ENCODE peak calls at places on chromosomes 11 and 22, in four cellular contexts. O is IMR-90, Q is H9, U is trophoblast cell. F is an unnamed sample.

GRCh38 chr22:44530106-44530505 is 32.1 kb upstream of the RTL6 start:
- DNase-seq in O (peak; percentile 35), Q (peak; percentile 3), U (peak; percentile 85), F (no peak)

GRCh38 chr11:120383518-120384155 is 47.4 kb downstream of the ARHGEF12 start:
- DNase-seq in O (no peak), Q (no peak), U (no peak), F (no peak)

GRCh38 chr22:42064629-42065028 is 6.0 kb downstream of the NAGA start:
- DNase-seq in O (no peak), Q (no peak), U (no peak), F (no peak)

GRCh38 chr11:23497040-23497439 is 636.8 kb upstream of the CCDC179 start:
- DNase-seq in O (no peak), Q (no peak), U (no peak), F (no peak)

GRCh38 chr11:77113382-77114088 is 10.9 kb downstream of the OMP start:
- DNase-seq in O (peak; percentile 38), Q (peak; percentile 61), U (no peak), F (peak; percentile 50)

GRCh38 chr11:125092669-125093068 is 18.8 kb downstream of the TMEM218 start:
- DNase-seq in O (no peak), Q (no peak), U (no peak), F (no peak)

GRCh38 chr11:134063096-134063495 is 5.8 kb upstream of the JAM3 start:
- DNase-seq in O (no peak), Q (no peak), U (no peak), F (no peak)

GRCh38 chr11:88345408-88345807 is 7.9 kb upstream of the CTSC start:
- DNase-seq in O (peak; percentile 54), Q (no peak), U (no peak), F (peak; percentile 17)

GRCh38 chr11:114775849-114776621 is 97.7 kb downstream of the NXPE2 start:
- DNase-seq in O (no peak), Q (no peak), U (no peak), F (no peak)

GRCh38 chr11:115784796-115785521 is 280.7 kb upstream of the CADM1 start:
- DNase-seq in O (no peak), Q (no peak), U (no peak), F (no peak)

GRCh38 chr22:43996170-43996980 is 27.7 kb upstream of the PARVB start:
- DNase-seq in O (no peak), Q (no peak), U (no peak), F (no peak)

GRCh38 chr11:116697011-116697410 is 75.8 kb downstream of the BUD13 start:
- DNase-seq in O (no peak), Q (no peak), U (peak; percentile 87), F (no peak)

GRCh38 chr11:83971063-83971462 is 684.9 kb upstream of the CCDC90B start:
- DNase-seq in O (peak; percentile 0), Q (no peak), U (no peak), F (peak; percentile 20)

GRCh38 chr11:112886707-112887370 is 74.4 kb upstream of the NCAM1 start:
- DNase-seq in O (no peak), Q (no peak), U (peak; percentile 94), F (peak; percentile 1)

GRCh38 chr11:131025020-131025419 is 108.7 kb upstream of the SNX19 start:
- DNase-seq in O (peak; percentile 72), Q (peak; percentile 59), U (no peak), F (peak; percentile 59)

GRCh38 chr22:46106279-46107022 is 43.9 kb upstream of the PPARA start:
- DNase-seq in O (no peak), Q (no peak), U (no peak), F (no peak)

GRCh38 chr22:25564320-25564978 is at the start of gene GRK3:
- DNase-seq in O (peak; percentile 27), Q (peak; percentile 82), U (peak; percentile 59), F (peak; percentile 57)

GRCh38 chr11:73387594-73388021 is 11.4 kb downstream of the RELT start:
- DNase-seq in O (no peak), Q (no peak), U (no peak), F (no peak)

GRCh38 chr11:130455493-130456127 is 7.2 kb downstream of the ADAMTS15 start:
- DNase-seq in O (no peak), Q (no peak), U (no peak), F (no peak)

GRCh38 chr22:26835929-26836528 is 178.6 kb downstream of the MIAT start:
- DNase-seq in O (peak; percentile 23), Q (peak; percentile 84), U (peak; percentile 6), F (peak; percentile 34)

GRCh38 chr22:26968873-26969272 is 311.5 kb downstream of the MIAT start:
- DNase-seq in O (no peak), Q (no peak), U (no peak), F (no peak)

GRCh38 chr11:45037425-45038005 is 86.8 kb upstream of the TP53I11 start:
- DNase-seq in O (no peak), Q (no peak), U (no peak), F (no peak)

GRCh38 chr11:813440-814096 is 3.8 kb downstream of the RPLP2 start:
- DNase-seq in O (no peak), Q (no peak), U (no peak), F (no peak)

GRCh38 chr11:12457030-12457600 is 79.7 kb downstream of the PARVA start:
- DNase-seq in O (peak; percentile 81), Q (no peak), U (no peak), F (peak; percentile 85)

GRCh38 chr22:35477911-35478582 is 62.6 kb upstream of the RASD2 start:
- DNase-seq in O (peak; percentile 91), Q (peak; percentile 18), U (no peak), F (peak; percentile 98)

GRCh38 chr22:36760716-36761115 is 15.2 kb downstream of the IFT27 start:
- DNase-seq in O (no peak), Q (peak; percentile 13), U (no peak), F (no peak)

GRCh38 chr11:124725719-124726105 is 14.0 kb upstream of the NRGN start:
- DNase-seq in O (peak; percentile 77), Q (no peak), U (no peak), F (no peak)

GRCh38 chr11:100403817-100404216 is 283.3 kb upstream of the ARHGAP42 start:
- DNase-seq in O (peak; percentile 89), Q (no peak), U (no peak), F (peak; percentile 49)

GRCh38 chr22:21455334-21456089 is 11.7 kb upstream of the TMEM191C start:
- DNase-seq in O (no peak), Q (peak; percentile 40), U (no peak), F (no peak)

GRCh38 chr22:21451545-21452520 is 15.4 kb upstream of the TMEM191C start:
- DNase-seq in O (no peak), Q (peak; percentile 24), U (no peak), F (no peak)

GRCh38 chr22:21457023-21457787 is 10.0 kb upstream of the TMEM191C start:
- DNase-seq in O (peak; percentile 71), Q (peak; percentile 27), U (no peak), F (peak; percentile 79)
- H4K91ac ChIP-seq in O (no peak overlapping the region), Q (no peak overlapping the region), U (no peak overlapping the region), F (peak overlapping the region; percentile 41)

GRCh38 chr11:64848779-64849599 is 4.5 kb upstream of the CDC42BPG start:
- DNase-seq in O (no peak), Q (peak; percentile 82), U (no peak), F (no peak)

GRCh38 chr11:64850979-64851567 is 6.6 kb upstream of the CDC42BPG start:
- DNase-seq in O (no peak), Q (peak; percentile 69), U (peak; percentile 46), F (peak; percentile 54)

GRCh38 chr11:64851831-64852337 is 7.4 kb upstream of the CDC42BPG start:
- DNase-seq in O (no peak), Q (no peak), U (no peak), F (no peak)

GRCh38 chr11:64848214-64848778 is 3.8 kb upstream of the CDC42BPG start:
- DNase-seq in O (no peak), Q (no peak), U (no peak), F (no peak)

DNA sequence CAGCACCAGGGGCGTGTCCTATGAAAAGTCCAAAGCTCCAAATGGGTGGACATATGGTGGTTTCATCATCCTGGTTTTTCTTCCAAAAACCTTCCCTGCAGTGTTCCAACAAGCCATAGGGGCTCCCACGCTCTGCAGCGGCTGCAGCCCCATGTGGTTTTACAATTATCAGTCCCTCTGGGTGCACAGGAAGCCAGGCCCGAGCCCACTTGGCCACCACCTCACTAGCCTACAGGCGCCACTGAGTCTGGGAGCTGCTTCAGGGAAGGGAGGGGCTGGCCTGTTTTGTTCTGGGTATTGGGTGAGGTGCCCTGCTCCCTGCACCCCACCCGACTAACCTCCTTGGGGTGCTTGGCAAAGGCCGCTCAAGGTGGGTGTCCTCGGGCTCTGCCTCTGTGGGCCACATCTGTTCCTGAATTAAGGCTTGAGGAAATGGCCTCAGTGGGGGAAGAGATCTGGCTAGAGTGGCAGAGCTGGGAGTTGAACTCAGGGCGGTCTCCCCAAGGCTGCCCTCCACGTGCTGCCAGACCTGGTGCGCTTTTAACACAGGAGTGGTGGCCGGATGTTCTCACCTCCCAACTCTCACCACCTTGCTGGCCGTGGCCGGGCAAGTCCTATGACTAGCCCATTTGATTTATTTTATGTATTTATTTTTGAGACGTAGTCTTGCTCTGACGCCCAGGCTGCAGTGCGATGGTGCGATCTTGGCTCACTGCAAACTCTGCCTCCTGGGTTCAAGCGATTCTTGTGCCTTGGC is 5.3 kb upstream of the CDC42BPG start:
- DNase-seq in O (no peak), Q (no peak), U (no peak), F (no peak)
- H2AK5ac ChIP-seq in O (peak overlapping the region; percentile 56), Q (no peak overlapping the region), U (no peak overlapping the region), F (peak overlapping the region; percentile 30)

GRCh38 chr11:61533401-61533800 is 24.9 kb downstream of the LRRC10B start:
- DNase-seq in O (no peak), Q (no peak), U (no peak), F (no peak)

GRCh38 chr11:61535998-61536675 is 27.6 kb downstream of the LRRC10B start:
- DNase-seq in O (no peak), Q (no peak), U (no peak), F (no peak)

GRCh38 chr11:61533039-61533375 is 24.5 kb downstream of the LRRC10B start:
- DNase-seq in O (no peak), Q (no peak), U (no peak), F (no peak)

GRCh38 chr11:61534901-61535839 is 26.6 kb downstream of the LRRC10B start:
- DNase-seq in O (no peak), Q (no peak), U (no peak), F (no peak)

GRCh38 chr11:61534025-61534900 is 25.7 kb downstream of the LRRC10B start:
- DNase-seq in O (no peak), Q (no peak), U (no peak), F (no peak)
- H2BK5ac ChIP-seq in O (no peak overlapping the region), Q (no peak overlapping the region), U (no peak overlapping the region), F (no peak overlapping the region)

GRCh38 chr11:66904981-66905521 is 48.2 kb downstream of the LRFN4 start:
- DNase-seq in O (no peak), Q (no peak), U (no peak), F (no peak)
- H4K91ac ChIP-seq in O (no peak overlapping the region), Q (no peak overlapping the region), U (no peak overlapping the region), F (no peak overlapping the region)

GRCh38 chr11:1867381-1867780 is 14.5 kb downstream of the LSP1 start:
- DNase-seq in O (no peak), Q (no peak), U (no peak), F (no peak)
- H2AK5ac ChIP-seq in O (no peak overlapping the region), Q (no peak overlapping the region), U (no peak overlapping the region), F (no peak overlapping the region)

GRCh38 chr11:41921991-41922390 is 462.5 kb upstream of the LRRC4C start:
- DNase-seq in O (no peak), Q (peak; percentile 46), U (no peak), F (no peak)

GRCh38 chr11:41920374-41920773 is 460.9 kb upstream of the LRRC4C start:
- DNase-seq in O (no peak), Q (no peak), U (no peak), F (no peak)

GRCh38 chr11:41926339-41926738 is 466.9 kb upstream of the LRRC4C start:
- DNase-seq in O (no peak), Q (no peak), U (no peak), F (no peak)
- H2BK5ac ChIP-seq in O (no peak overlapping the region), Q (no peak overlapping the region), U (no peak overlapping the region), F (no peak overlapping the region)